ENCODE peak calls at places on chromosomes 2 and 18, in six cellular contexts. N, W, T, U, A and V are unnamed samples.

GRCh38 chr2:35978218-35978617 is 377.4 kb upstream of the CRIM1 start:
- DNase-seq in N (no peak), W (no peak), T (peak), U (no peak), A (no peak), V (peak)

GRCh38 chr18:23958036-23958435 is 56.5 kb upstream of the TTC39C start:
- DNase-seq in N (no peak), W (no peak), T (no peak), U (no peak), A (no peak), V (peak)

GRCh38 chr2:196823750-196824149 is 14.6 kb upstream of the C2orf66 start:
- DNase-seq in N (peak), W (no peak), T (peak), U (peak), A (no peak), V (peak)

GRCh38 chr2:197929008-197929885 is 124.9 kb downstream of the PLCL1 start:
- DNase-seq in N (no peak), W (no peak), T (no peak), U (no peak), A (no peak), V (no peak)

GRCh38 chr2:143258126-143258892 is 129.1 kb downstream of the ARHGAP15 start:
- DNase-seq in N (no peak), W (no peak), T (no peak), U (no peak), A (no peak), V (no peak)

GRCh38 chr2:52810460-52810859 is 957.1 kb upstream of the CHAC2 start:
- DNase-seq in N (peak), W (peak), T (peak), U (peak), A (no peak), V (peak)

GRCh38 chr18:41771971-41772370 is 183.1 kb upstream of the PIK3C3 start:
- DNase-seq in N (no peak), W (no peak), T (peak), U (no peak), A (no peak), V (peak)

GRCh38 chr2:239947361-239948045 is 77.6 kb downstream of the NDUFA10 start:
- DNase-seq in N (no peak), W (no peak), T (no peak), U (no peak), A (no peak), V (no peak)

GRCh38 chr2:3779650-3780049 is 76.3 kb downstream of the DCDC2C start:
- DNase-seq in N (no peak), W (no peak), T (no peak), U (no peak), A (no peak), V (no peak)

GRCh38 chr18:49935215-49935614 is 121.9 kb upstream of the ACAA2 start:
- DNase-seq in N (no peak), W (no peak), T (no peak), U (no peak), A (no peak), V (no peak)

GRCh38 chr2:217061916-217062315 is 202.1 kb upstream of the TNP1 start:
- DNase-seq in N (no peak), W (no peak), T (no peak), U (no peak), A (no peak), V (no peak)

GRCh38 chr2:97011977-97012569 is 25.7 kb upstream of the FAM178B start:
- DNase-seq in N (peak), W (peak), T (peak), U (peak), A (no peak), V (peak)

GRCh38 chr2:64854773-64855237 is 134.4 kb upstream of the SLC1A4 start:
- DNase-seq in N (peak), W (no peak), T (peak), U (no peak), A (no peak), V (peak)

GRCh38 chr2:129277611-129278010 is 701.9 kb upstream of the RAB6C start:
- DNase-seq in N (no peak), W (no peak), T (peak), U (no peak), A (no peak), V (no peak)

GRCh38 chr2:1594281-1595171 is 149.8 kb downstream of the PXDN start:
- DNase-seq in N (no peak), W (no peak), T (no peak), U (no peak), A (no peak), V (no peak)

GRCh38 chr2:236847538-236848263 is 238.0 kb upstream of the COPS8 start:
- DNase-seq in N (no peak), W (no peak), T (no peak), U (no peak), A (peak), V (no peak)

GRCh38 chr2:153870308-153870707 is 1.4 kb upstream of the GALNT13 start:
- DNase-seq in N (peak), W (no peak), T (no peak), U (no peak), A (no peak), V (no peak)

GRCh38 chr2:64283641-64284371 is 139.6 kb upstream of the PELI1 start:
- DNase-seq in N (no peak), W (no peak), T (peak), U (no peak), A (no peak), V (no peak)

GRCh38 chr2:23953625-23954024 is 13.4 kb downstream of the UBXN2A start:
- DNase-seq in N (no peak), W (no peak), T (no peak), U (no peak), A (no peak), V (no peak)

GRCh38 chr2:203579131-203579643 is 44.1 kb upstream of the RAPH1 start:
- DNase-seq in N (peak), W (peak), T (peak), U (peak), A (no peak), V (peak)

GRCh38 chr2:70132244-70133126 is 45.2 kb downstream of the PCBP1 start:
- DNase-seq in N (peak), W (no peak), T (peak), U (peak), A (no peak), V (peak)

GRCh38 chr2:168194784-168195522 is 52.4 kb downstream of the STK39 start:
- DNase-seq in N (no peak), W (no peak), T (no peak), U (no peak), A (no peak), V (no peak)

GRCh38 chr2:216991563-216991962 is 131.7 kb upstream of the TNP1 start:
- DNase-seq in N (no peak), W (no peak), T (peak), U (no peak), A (no peak), V (no peak)

GRCh38 chr18:48022531-48023330 is 92.3 kb upstream of the SMAD2 start:
- DNase-seq in N (peak), W (peak), T (peak), U (peak), A (no peak), V (peak)

GRCh38 chr2:158753561-158754302 is 41.4 kb upstream of the DAPL1 start:
- DNase-seq in N (peak), W (peak), T (peak), U (peak), A (peak), V (peak)

GRCh38 chr18:77069931-77070330 is 62.7 kb downstream of the MBP start:
- DNase-seq in N (no peak), W (no peak), T (no peak), U (no peak), A (no peak), V (no peak)

DNA sequence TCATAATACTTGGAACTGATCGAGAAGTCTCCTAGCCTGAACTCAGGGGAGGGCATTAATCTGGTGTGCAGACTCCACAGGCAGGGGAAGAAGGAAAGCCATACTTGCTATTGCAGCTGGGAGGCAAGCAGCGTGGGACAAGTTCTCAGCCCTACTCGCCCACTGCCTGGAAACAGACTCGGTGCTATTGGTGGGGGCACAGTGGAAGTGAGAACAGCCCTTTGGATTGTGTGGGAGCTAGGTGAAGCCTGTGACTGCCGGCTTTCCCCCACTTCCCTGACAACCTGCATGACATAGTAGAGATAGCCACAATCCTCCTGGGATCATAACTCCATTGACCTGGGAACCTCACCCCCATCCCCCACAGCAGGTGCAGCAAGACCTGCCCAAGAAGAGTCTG is 301.3 kb downstream of the RIT2 start:
- DNase-seq in N (no peak), W (no peak), T (no peak), U (no peak), A (no peak), V (no peak)
- H3K4me2 ChIP-seq in N (no peak), W (no peak), T (no peak), U (no peak), A (no peak), V (no peak)

GRCh38 chr2:71512386-71512785 is 59.0 kb downstream of the DYSF start:
- DNase-seq in N (no peak), W (no peak), T (no peak), U (no peak), A (no peak), V (no peak)

GRCh38 chr2:71511776-71512175 is 58.4 kb downstream of the DYSF start:
- DNase-seq in N (no peak), W (no peak), T (no peak), U (no peak), A (no peak), V (no peak)

GRCh38 chr2:71510938-71511337 is 57.6 kb downstream of the DYSF start:
- DNase-seq in N (no peak), W (no peak), T (no peak), U (no peak), A (no peak), V (no peak)

GRCh38 chr2:71513096-71513495 is 59.7 kb downstream of the DYSF start:
- DNase-seq in N (no peak), W (no peak), T (no peak), U (no peak), A (no peak), V (no peak)

GRCh38 chr2:71510196-71510807 is 56.9 kb downstream of the DYSF start:
- DNase-seq in N (peak), W (peak), T (peak), U (peak), A (no peak), V (peak)
- H3K4me2 ChIP-seq in N (no peak), W (no peak), T (no peak), U (no peak), A (no peak), V (no peak)

GRCh38 chr2:56191617-56192016 is 7.8 kb downstream of the CCDC85A start:
- DNase-seq in N (peak), W (peak), T (peak), U (peak), A (no peak), V (peak)
- H3K4me2 ChIP-seq in N (peak), W (no peak), T (no peak), U (no peak), A (no peak), V (no peak)

GRCh38 chr2:149908731-149909690 is 321.4 kb upstream of the MMADHC start:
- DNase-seq in N (no peak), W (no peak), T (peak), U (no peak), A (no peak), V (peak)
- H3K4me2 ChIP-seq in N (peak), W (no peak), T (no peak), U (no peak), A (no peak), V (peak)

GRCh38 chr2:176758426-176758825 is 454.2 kb upstream of the HNRNPA3 start:
- DNase-seq in N (no peak), W (no peak), T (no peak), U (no peak), A (no peak), V (no peak)
- H3K4me2 ChIP-seq in N (no peak), W (no peak), T (no peak), U (no peak), A (no peak), V (no peak)

DNA sequence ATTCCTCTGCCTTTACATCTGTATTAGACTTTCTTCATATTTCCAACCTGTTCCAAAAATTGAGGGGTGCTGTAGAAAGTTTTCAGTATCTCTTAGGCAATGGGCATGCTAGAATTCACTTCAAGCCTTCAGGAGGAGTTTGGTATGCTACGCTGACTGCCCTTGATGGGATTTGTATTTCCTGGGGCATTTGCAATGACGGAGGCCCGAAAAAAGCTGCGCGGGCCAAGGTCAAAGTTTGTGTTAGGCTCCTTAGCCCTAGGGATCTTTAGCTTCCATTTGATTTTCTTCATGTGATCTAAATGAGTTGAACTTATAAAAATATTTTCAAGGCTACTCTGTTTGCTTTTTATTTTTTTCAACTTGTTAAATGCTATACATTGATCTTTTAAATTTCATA is 5.1 kb downstream of the CPS1 start:
- DNase-seq in N (no peak), W (no peak), T (no peak), U (no peak), A (no peak), V (no peak)
- H3K4me2 ChIP-seq in N (peak), W (no peak), T (no peak), U (no peak), A (no peak), V (no peak)